ENCODE peak calls at places on chromosomes 2 and 18, in ten cellular contexts. T, S, Q, C, W, A, X, Z, U and P are unnamed samples.

GRCh38 chr18:63578357-63578958 is 8.7 kb upstream of the SERPINB13 start:
- DNase-seq in S (peak), W (no peak), A (peak), C (no peak), Q (peak), Z (peak), U (peak), T (no peak), X (no peak), P (peak)

GRCh38 chr2:118992740-118993391 is 50.9 kb downstream of the MARCO start:
- DNase-seq in C (no peak), Z (no peak), W (no peak), U (peak), A (no peak), X (no peak), T (peak), S (no peak), Q (no peak), P (no peak)

GRCh38 chr2:43305006-43305405 is 78.6 kb upstream of the ZFP36L2 start:
- DNase-seq in Q (peak), Z (no peak), W (no peak), U (no peak), S (peak), X (no peak), T (no peak), A (no peak), C (no peak), P (no peak)

GRCh38 chr2:133674433-133675331 is 106.4 kb upstream of the NCKAP5 start:
- DNase-seq in A (no peak), C (no peak), Z (no peak), Q (peak), W (peak), U (no peak), X (peak), T (peak), S (peak), P (no peak)

GRCh38 chr18:68519341-68519740 is 195.6 kb downstream of the TMX3 start:
- DNase-seq in Z (no peak), W (no peak), C (no peak), X (no peak), A (no peak), Q (no peak), U (no peak), S (peak), T (no peak), P (no peak)

GRCh38 chr2:171523339-171523931 is 1.2 kb downstream of the CYBRD1 start:
- DNase-seq in Z (peak), S (peak), C (no peak), T (peak), A (peak), W (peak), X (peak), Q (peak), U (peak), P (peak)

GRCh38 chr2:20222769-20223344 is 2.1 kb downstream of the SDC1 start:
- DNase-seq in W (no peak), X (no peak), C (no peak), T (no peak), A (no peak), U (no peak), S (no peak), Q (no peak), Z (no peak), P (no peak)

GRCh38 chr2:222611684-222612083 is 44.2 kb downstream of the FARSB start:
- DNase-seq in T (no peak), A (no peak), C (no peak), U (no peak), X (no peak), Q (no peak), S (no peak), Z (no peak), W (no peak), P (no peak)

GRCh38 chr18:48622911-48623431 is 84.1 kb downstream of the CTIF start:
- DNase-seq in A (no peak), C (no peak), U (no peak), T (no peak), S (peak), Z (no peak), Q (no peak), X (no peak), W (no peak), P (no peak)

GRCh38 chr2:58700621-58701020 is 459.5 kb upstream of the FANCL start:
- DNase-seq in Z (no peak), T (no peak), C (no peak), U (no peak), X (no peak), Q (no peak), W (no peak), A (no peak), S (no peak), P (no peak)

GRCh38 chr2:239966029-239966847 is 58.9 kb downstream of the NDUFA10 start:
- DNase-seq in C (no peak), T (no peak), Q (no peak), X (no peak), S (no peak), U (no peak), Z (no peak), A (no peak), W (no peak), P (no peak)

GRCh38 chr2:10135296-10136089 is 13.0 kb downstream of the RRM2 start:
- DNase-seq in X (no peak), A (no peak), U (peak), Q (no peak), S (peak), Z (peak), C (no peak), W (no peak), T (no peak), P (no peak)

GRCh38 chr2:177334940-177335543 is 57.5 kb upstream of the AGPS start:
- DNase-seq in W (no peak), Q (peak), S (peak), C (no peak), X (no peak), U (peak), A (peak), Z (peak), T (no peak), P (peak)

GRCh38 chr2:239836021-239836765 is 188.9 kb downstream of the NDUFA10 start:
- DNase-seq in W (no peak), U (no peak), Q (no peak), S (no peak), T (peak), A (no peak), Z (no peak), X (no peak), C (no peak), P (no peak)

GRCh38 chr2:120670371-120670770 is 65.3 kb upstream of the GLI2 start:
- DNase-seq in T (peak), Q (no peak), S (no peak), W (no peak), U (peak), A (no peak), Z (no peak), C (no peak), X (no peak), P (no peak)

GRCh38 chr2:66389651-66390131 is 45.2 kb upstream of the MEIS1 start:
- DNase-seq in S (no peak), X (no peak), Z (peak), C (no peak), T (no peak), W (no peak), A (no peak), Q (no peak), U (peak), P (no peak)

GRCh38 chr18:77129150-77129551 is 3.4 kb downstream of the MBP start:
- DNase-seq in S (peak), W (no peak), Q (no peak), A (no peak), T (no peak), X (no peak), C (no peak), U (peak), Z (no peak), P (no peak)

GRCh38 chr2:61631321-61631720 is 93.2 kb upstream of the XPO1 start:
- DNase-seq in U (no peak), T (no peak), C (no peak), X (no peak), W (no peak), Q (no peak), A (no peak), Z (no peak), S (no peak), P (no peak)

GRCh38 chr18:62399781-62400308 is 74.7 kb downstream of the TNFRSF11A start:
- DNase-seq in Q (peak), S (no peak), A (no peak), W (peak), U (peak), T (no peak), C (no peak), Z (no peak), X (no peak), P (no peak)

GRCh38 chr2:161312996-161313395 is 4.8 kb downstream of the PSMD14 start:
- DNase-seq in W (no peak), T (no peak), A (no peak), S (peak), X (no peak), Q (no peak), U (no peak), C (no peak), Z (no peak), P (peak)

GRCh38 chr2:230335461-230335863 is 8.5 kb downstream of the SP140L start:
- DNase-seq in U (no peak), Z (peak), A (no peak), W (no peak), T (no peak), C (no peak), X (no peak), Q (peak), S (no peak), P (no peak)

GRCh38 chr2:62456721-62457539 is 49.1 kb downstream of the TMEM17 start:
- DNase-seq in Z (peak), U (peak), W (peak), A (no peak), S (peak), X (peak), C (no peak), Q (peak), T (peak), P (peak)

GRCh38 chr2:40208478-40208877 is 243.4 kb downstream of the SLC8A1 start:
- DNase-seq in W (no peak), T (no peak), X (no peak), U (no peak), S (no peak), A (no peak), Z (no peak), C (no peak), Q (no peak), P (no peak)

GRCh38 chr2:10052216-10052615 is 8.9 kb downstream of the KLF11 start:
- DNase-seq in Q (no peak), X (no peak), A (no peak), C (no peak), S (no peak), T (no peak), W (no peak), Z (no peak), U (no peak), P (no peak)

GRCh38 chr2:71064754-71065621 is 3.5 kb upstream of the NAGK start:
- DNase-seq in T (no peak), A (no peak), X (no peak), U (peak), C (peak), W (peak), Z (peak), S (peak), Q (no peak), P (peak)

GRCh38 chr2:37768491-37768925 is 97.1 kb upstream of the CDC42EP3 start:
- DNase-seq in C (no peak), Q (no peak), A (no peak), U (peak), W (no peak), S (peak), Z (no peak), X (peak), T (peak), P (no peak)

GRCh38 chr2:109213646-109214417 is 84.8 kb downstream of the SH3RF3 start:
- DNase-seq in X (no peak), T (no peak), S (peak), U (peak), A (no peak), C (peak), Q (peak), Z (peak), W (no peak), P (peak)

GRCh38 chr18:74760436-74760835 is 162.8 kb downstream of the ZNF407 start:
- DNase-seq in C (no peak), W (no peak), Z (no peak), Q (no peak), U (no peak), A (no peak), T (no peak), S (no peak), X (no peak), P (no peak)

GRCh38 chr2:207750315-207750714 is 19.4 kb downstream of the FZD5 start:
- DNase-seq in W (no peak), A (no peak), U (no peak), Z (no peak), C (no peak), Q (no peak), S (no peak), X (no peak), T (no peak), P (no peak)

GRCh38 chr2:192243488-192243887 is 48.8 kb upstream of the TMEFF2 start:
- DNase-seq in T (no peak), A (no peak), S (peak), W (no peak), X (no peak), C (no peak), Z (no peak), U (no peak), Q (no peak), P (no peak)

DNA sequence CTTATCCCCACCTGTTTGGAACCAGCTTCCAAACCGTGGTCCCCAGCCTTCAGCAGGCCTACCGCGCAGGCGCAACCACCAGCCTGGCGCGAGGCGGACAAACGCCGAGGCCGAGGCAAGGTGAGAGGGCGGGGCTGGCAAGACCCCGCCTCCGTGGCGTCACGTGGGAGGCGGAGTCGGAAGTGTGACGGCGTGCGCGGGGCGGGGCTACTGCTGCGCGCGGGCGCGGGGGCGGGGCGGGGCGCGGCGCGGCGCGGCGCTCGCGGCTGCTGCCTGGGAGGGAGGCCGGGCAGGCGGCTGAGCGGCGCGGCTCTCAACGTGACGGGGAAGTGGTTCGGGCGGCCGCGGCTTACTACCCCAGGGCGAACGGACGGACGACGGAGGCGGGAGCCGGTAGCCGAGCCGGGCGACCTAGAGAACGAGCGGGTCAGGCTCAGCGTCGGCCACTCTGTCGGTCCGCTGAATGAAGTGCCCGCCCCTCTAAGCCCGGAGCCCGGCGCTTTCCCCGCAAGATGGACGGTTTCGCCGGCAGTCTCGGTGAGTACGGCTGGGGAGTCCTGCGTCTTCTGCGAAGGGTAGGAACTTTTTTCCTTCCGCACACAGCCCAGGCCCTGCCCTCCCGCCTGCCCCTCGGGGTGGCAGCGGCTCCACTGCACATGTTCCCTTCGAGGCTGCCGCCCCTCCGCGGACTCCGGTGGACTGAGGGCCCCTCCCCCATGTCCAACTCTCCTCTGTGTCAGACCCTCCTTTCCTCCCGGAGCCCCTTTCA is at the start of gene EML4:
- DNase-seq in W (peak), T (peak), S (peak), Z (peak), Q (peak), X (peak), A (peak), U (peak), C (peak), P (peak)
- TF ChIP-seq POLR2A in W (peak), T (peak), S (peak), Z (peak), Q (peak), X (peak), A (peak), U (peak), C (peak), P (peak)

GRCh38 chr2:167013227-167013626 is 124.9 kb downstream of the XIRP2 start:
- DNase-seq in T (no peak), Q (no peak), Z (no peak), A (no peak), U (no peak), W (no peak), C (no peak), X (no peak), S (peak), P (no peak)
- TF ChIP-seq POLR2A in T (no peak), Q (no peak), Z (no peak), A (no peak), U (no peak), W (no peak), C (no peak), X (no peak), S (no peak), P (no peak)

GRCh38 chr2:31414601-31415241 is at the start of gene XDH:
- DNase-seq in Z (no peak), S (no peak), U (peak), A (no peak), X (no peak), C (no peak), W (peak), T (peak), Q (no peak), P (no peak)
- TF ChIP-seq POLR2A in Z (no peak), S (no peak), U (no peak), A (no peak), X (no peak), C (no peak), W (peak), T (no peak), Q (no peak), P (no peak)

GRCh38 chr2:189440644-189440946 is 679 bp upstream of the WDR75 start:
- DNase-seq in X (no peak), C (no peak), Z (no peak), S (no peak), T (no peak), A (no peak), U (no peak), Q (no peak), W (no peak), P (no peak)

GRCh38 chr2:189442468-189442867 is 1.2 kb downstream of the WDR75 start:
- DNase-seq in Q (no peak), A (no peak), T (no peak), W (no peak), S (no peak), Z (no peak), X (no peak), C (no peak), U (no peak), P (no peak)

GRCh38 chr2:189439342-189439741 is 1.9 kb upstream of the WDR75 start:
- DNase-seq in A (no peak), Q (no peak), C (no peak), X (no peak), T (no peak), W (no peak), Z (no peak), S (no peak), U (no peak), P (no peak)

GRCh38 chr2:189441709-189442074 is 418 bp downstream of the WDR75 start:
- DNase-seq in W (no peak), U (no peak), C (no peak), T (no peak), A (no peak), X (no peak), Z (no peak), S (no peak), Q (no peak), P (no peak)

GRCh38 chr2:189440947-189441708 is at the start of gene WDR75:
- DNase-seq in X (peak), S (peak), A (peak), C (peak), Q (peak), U (peak), W (peak), T (peak), Z (peak), P (peak)
- TF ChIP-seq POLR2A in X (peak), S (peak), A (peak), C (peak), Q (peak), U (peak), W (peak), T (peak), Z (peak), P (peak)

GRCh38 chr2:233063269-233063975 is 3.3 kb downstream of the INPP5D start:
- DNase-seq in C (peak), S (no peak), X (no peak), Z (no peak), Q (no peak), W (peak), U (peak), T (peak), A (no peak), P (peak)
- TF ChIP-seq POLR2A in C (peak), S (no peak), X (no peak), Z (no peak), Q (no peak), W (no peak), U (no peak), T (no peak), A (no peak), P (no peak)

DNA sequence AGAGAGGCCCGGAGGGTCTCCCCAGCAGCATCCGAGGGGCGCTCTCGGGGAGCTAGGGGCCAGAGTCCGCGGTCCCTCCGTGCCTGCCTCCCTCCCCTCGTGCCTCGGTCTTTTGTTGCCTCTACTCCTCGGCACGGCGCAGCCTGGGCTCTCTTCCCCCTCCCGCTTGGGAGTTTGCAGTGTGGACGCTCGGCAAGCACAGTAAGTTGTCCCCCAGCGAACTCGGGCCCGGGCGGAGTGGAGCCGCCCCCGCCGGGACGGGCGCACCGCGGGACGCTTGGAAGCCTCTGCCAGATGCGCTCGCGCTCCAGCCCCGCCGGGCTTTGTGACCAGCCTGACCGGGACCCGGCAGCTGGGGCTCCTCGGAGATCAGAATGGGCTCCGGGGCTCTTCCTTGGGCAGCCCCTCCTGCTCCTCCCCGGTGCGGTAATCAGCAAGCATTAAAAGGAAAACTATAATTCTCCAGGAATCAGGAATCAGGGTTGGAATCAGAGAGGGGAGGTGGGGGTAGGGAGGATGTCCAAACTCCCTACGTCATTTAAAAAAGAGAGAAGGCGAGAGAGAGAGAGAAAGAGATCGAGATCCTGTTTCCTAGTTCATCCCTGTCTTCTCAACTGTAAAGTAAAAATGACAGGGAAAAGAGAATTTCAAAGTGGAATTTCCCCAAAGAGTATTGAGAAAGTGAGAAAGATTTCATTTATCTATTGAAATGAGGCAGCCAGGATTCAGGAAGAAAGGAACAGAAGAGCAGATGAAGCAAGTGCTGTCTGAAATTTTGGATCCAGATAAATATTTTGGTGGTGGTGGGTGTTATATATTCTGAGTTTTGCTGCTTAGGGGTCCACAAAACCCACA is 791 bp upstream of the TMEM200C start:
- DNase-seq in S (peak), Q (no peak), C (no peak), T (no peak), W (no peak), A (no peak), Z (no peak), X (peak), U (no peak), P (no peak)
- TF ChIP-seq POLR2A in S (peak), Q (no peak), C (no peak), T (no peak), W (no peak), A (no peak), Z (no peak), X (no peak), U (no peak), P (no peak)